ENCODE peak calls at places on chromosomes 5 and 9, in eight cellular contexts. V, B, L, O, P, K, W and F are unnamed samples.

GRCh38 chr9:135647897-135648296 is 8.6 kb upstream of the GLT6D1 start:
- DNase-seq in B (no peak), O (no peak), P (no peak), W (no peak), L (peak; percentile 42), K (no peak), V (no peak), F (no peak)

GRCh38 chr5:135309391-135310327 is 89.4 kb downstream of the MACROH2A1 start:
- DNase-seq in L (no peak), P (peak; percentile 46), K (no peak), V (no peak), O (no peak), W (no peak), B (no peak), F (no peak)

GRCh38 chr5:141701341-141702119 is 19.5 kb upstream of the ARAP3 start:
- DNase-seq in L (no peak), K (no peak), W (no peak), V (no peak), O (no peak), P (no peak), B (no peak), F (no peak)

GRCh38 chr9:131739988-131740648 is at the start of gene RAPGEF1:
- DNase-seq in W (no peak), L (no peak), B (peak; percentile 59), O (peak; percentile 73), V (no peak), K (peak; percentile 84), P (peak; percentile 43), F (peak; percentile 71)

GRCh38 chr9:21752003-21752402 is 50.4 kb upstream of the MTAP start:
- DNase-seq in L (no peak), B (no peak), P (no peak), O (no peak), W (no peak), V (no peak), K (no peak), F (no peak)

GRCh38 chr5:142614054-142614453 is 71.8 kb downstream of the FGF1 start:
- DNase-seq in V (no peak), P (no peak), W (no peak), B (no peak), K (no peak), L (no peak), O (no peak), F (no peak)

GRCh38 chr5:96819806-96820205 is 12.1 kb upstream of the ERAP1 start:
- DNase-seq in L (no peak), B (no peak), K (no peak), O (no peak), W (no peak), V (no peak), P (no peak), F (no peak)

GRCh38 chr5:93017854-93018253 is 563.2 kb downstream of the NR2F1-AS1 start:
- DNase-seq in P (peak; percentile 91), K (no peak), O (peak; percentile 1), L (no peak), V (peak; percentile 81), B (no peak), W (no peak), F (no peak)

GRCh38 chr9:71758785-71759184 is 9.5 kb downstream of the CEMIP2 start:
- DNase-seq in B (no peak), P (peak; percentile 83), W (peak; percentile 54), K (no peak), L (peak; percentile 37), O (peak; percentile 20), V (peak; percentile 50), F (peak; percentile 64)

GRCh38 chr5:113099822-113100221 is 123.2 kb downstream of the DCP2 start:
- DNase-seq in V (no peak), W (no peak), O (no peak), B (no peak), L (no peak), K (no peak), P (no peak), F (no peak)

GRCh38 chr5:59036274-59036961 is 453.5 kb downstream of the RAB3C start:
- DNase-seq in K (no peak), W (peak; percentile 28), L (no peak), O (peak; percentile 59), P (peak; percentile 86), B (peak; percentile 79), V (peak; percentile 99), F (peak; percentile 36)

GRCh38 chr9:95874303-95874988 is 1.0 kb upstream of the ERCC6L2 start:
- DNase-seq in W (no peak), P (peak; percentile 18), B (no peak), L (no peak), O (peak; percentile 26), V (peak; percentile 7), K (no peak), F (peak; percentile 28)

GRCh38 chr5:116626272-116626723 is 51.7 kb upstream of the SEMA6A start:
- DNase-seq in V (peak; percentile 22), B (peak; percentile 69), P (no peak), O (peak; percentile 92), K (peak; percentile 36), W (no peak), L (peak; percentile 94), F (peak; percentile 73)

GRCh38 chr9:137454145-137454505 is 5.0 kb downstream of the NSMF start:
- DNase-seq in L (no peak), P (no peak), K (peak; percentile 80), B (peak; percentile 48), O (no peak), W (no peak), V (no peak), F (peak; percentile 80)

GRCh38 chr5:33238826-33239670 is 201.7 kb upstream of the TARS1 start:
- DNase-seq in W (no peak), K (no peak), O (no peak), L (no peak), P (peak; percentile 10), V (no peak), B (no peak), F (no peak)

GRCh38 chr9:112224401-112225289 is 49.5 kb upstream of the SUSD1 start:
- DNase-seq in V (peak; percentile 93), W (no peak), P (peak; percentile 53), B (no peak), K (no peak), O (no peak), L (no peak), F (no peak)

GRCh38 chr9:133135193-133135745 is 14.2 kb upstream of the RALGDS start:
- DNase-seq in P (peak; percentile 97), L (no peak), K (no peak), O (no peak), W (peak; percentile 90), V (peak; percentile 86), B (peak; percentile 77), F (peak; percentile 95)

GRCh38 chr9:137052998-137053943 is 590 bp downstream of the ENTPD2 start:
- DNase-seq in W (no peak), L (no peak), P (no peak), O (no peak), K (peak; percentile 27), B (no peak), V (no peak), F (no peak)

GRCh38 chr5:89396262-89396975 is 513.4 kb upstream of the MEF2C start:
- DNase-seq in W (no peak), P (no peak), V (peak; percentile 9), B (peak; percentile 11), K (no peak), L (no peak), O (no peak), F (no peak)

GRCh38 chr5:140345919-140346347 is 470 bp downstream of the HBEGF start:
- DNase-seq in L (no peak), K (peak; percentile 71), W (no peak), V (peak; percentile 66), B (peak; percentile 87), P (peak; percentile 56), O (peak; percentile 31), F (peak; percentile 61)
- TF ChIP-seq CTCF in L (peak; percentile 46), K (peak; percentile 33), W (no peak), V (peak; percentile 41), B (peak; percentile 38), P (peak; percentile 46), O (no peak), F (no peak)

GRCh38 chr9:18485691-18486090 is 11.7 kb downstream of the ADAMTSL1 start:
- DNase-seq in V (peak; percentile 66), O (no peak), B (no peak), K (no peak), L (no peak), W (no peak), P (no peak), F (no peak)
- H3K4me1 ChIP-seq in V (peaks cover 6% of the 10 kb centered on the region), O (no peaks in the 10 kb centered on the region), B (no peaks in the 10 kb centered on the region), K (no peaks in the 10 kb centered on the region), L (peaks cover 36% of the 10 kb centered on the region), W (no peaks in the 10 kb centered on the region), P (peaks cover 25% of the 10 kb centered on the region), F (no peaks in the 10 kb centered on the region)

DNA sequence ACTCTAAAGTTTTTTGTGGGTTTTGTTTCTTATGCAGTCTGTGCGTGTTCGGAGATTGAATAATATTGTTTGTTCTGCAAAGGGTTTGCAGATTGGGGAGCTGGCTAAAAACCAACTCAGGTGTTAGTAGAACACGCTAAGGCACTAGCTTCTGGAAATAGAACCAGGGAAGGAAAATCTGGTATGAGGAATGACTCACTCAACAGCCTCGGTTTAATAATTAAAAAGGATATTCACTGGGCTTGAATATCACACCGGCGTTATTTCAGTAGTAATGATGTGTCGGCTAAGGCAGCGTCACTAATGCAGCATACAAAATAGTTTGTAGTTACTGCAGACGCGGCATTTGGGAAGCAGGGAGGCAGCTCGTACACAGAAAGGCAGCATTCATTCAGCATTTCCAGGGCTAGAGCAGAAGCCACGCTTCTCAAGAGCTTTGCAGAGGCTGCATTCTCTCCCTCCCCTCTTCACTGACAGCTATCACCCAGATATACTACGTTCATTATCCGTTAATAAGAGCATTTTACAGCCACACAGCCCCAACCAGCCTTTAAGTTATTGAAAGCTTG is 1.7 kb downstream of the ADRA1B start:
- DNase-seq in P (no peak), W (no peak), V (no peak), B (no peak), L (no peak), K (no peak), O (no peak), F (no peak)
- H3K27me3 ChIP-seq in P (no peaks in the 10 kb centered on the region), W (peaks cover 16% of the 10 kb centered on the region), V (no peaks in the 10 kb centered on the region), B (peaks cover 20% of the 10 kb centered on the region), L (peaks cover 52% of the 10 kb centered on the region), K (no peaks in the 10 kb centered on the region), O (peaks cover 85% of the 10 kb centered on the region), F (peaks cover 7% of the 10 kb centered on the region)

DNA sequence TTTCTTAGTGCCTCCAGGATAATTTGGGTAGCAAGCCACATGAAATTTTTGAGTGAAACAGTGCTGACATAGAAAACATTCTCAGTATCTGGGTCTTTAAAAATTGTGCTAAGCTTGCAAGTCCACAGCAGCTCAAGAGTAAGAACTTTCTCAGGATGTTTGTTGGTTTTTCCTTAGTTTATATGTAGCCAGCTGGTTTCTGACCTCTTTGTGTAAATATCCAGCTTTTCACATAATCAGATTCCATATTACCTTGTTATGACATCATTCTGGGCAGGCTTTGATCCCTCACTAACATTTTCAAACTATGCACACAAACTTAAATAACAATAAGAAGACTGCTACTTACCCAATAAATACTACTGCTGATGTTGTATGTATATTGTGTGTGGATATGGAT is 82.9 kb upstream of the VCAN start:
- DNase-seq in O (no peak), L (no peak), V (peak; percentile 92), W (no peak), B (no peak), K (no peak), P (no peak), F (no peak)
- TF ChIP-seq CTCF in O (no peak), L (no peak), V (no peak), W (no peak), B (no peak), K (no peak), P (no peak), F (no peak)

GRCh38 chr9:128550226-128550625 is 2.2 kb upstream of the SPTAN1 start:
- DNase-seq in O (no peak), W (no peak), V (no peak), B (no peak), P (no peak), L (no peak), K (no peak), F (no peak)
- H3K4me1 ChIP-seq in O (peaks cover 35% of the 10 kb centered on the region), W (peaks cover 29% of the 10 kb centered on the region), V (peaks cover 13% of the 10 kb centered on the region), B (peaks cover 35% of the 10 kb centered on the region), P (peaks cover 23% of the 10 kb centered on the region), L (peaks cover 48% of the 10 kb centered on the region), K (no peaks in the 10 kb centered on the region), F (peaks cover 8% of the 10 kb centered on the region)